ENCODE peak calls at places on chromosomes 13 and 19, in eight cellular contexts. L is hepatic stellate cell, Z is cardiac fibroblast, Q is GM04504, F is T-helper 1 cell, P is GF-D8, I is smooth muscle cell of the brain vasculature, A is epithelial cell of prostate. K is an unnamed sample.

GRCh38 chr19:8005534-8006256 is at the start of gene ELAVL1:
- DNase-seq in L (peak; percentile 97), Z (peak; percentile 86), Q (peak; percentile 75), F (peak; percentile 85), P (peak; percentile 59), I (peak; percentile 57), A (peak; percentile 57), K (peak; percentile 90)

GRCh38 chr19:10842788-10843187 is 5.4 kb upstream of the C19orf38 start:
- DNase-seq in L (no peak), Z (no peak), Q (no peak), F (no peak), P (no peak), I (no peak), A (no peak), K (no peak)

GRCh38 chr13:30819136-30819875 is 84.0 kb downstream of the ALOX5AP start:
- DNase-seq in L (no peak), Z (no peak), Q (no peak), F (no peak), P (no peak), I (no peak), A (no peak), K (no peak)

GRCh38 chr13:112892759-112893569 is 76.0 kb upstream of the MCF2L start:
- DNase-seq in L (no peak), Z (no peak), Q (no peak), F (no peak), P (peak; percentile 20), I (no peak), A (no peak), K (no peak)

GRCh38 chr19:46309056-46309455 is 12.2 kb downstream of the HIF3A start:
- DNase-seq in L (no peak), Z (no peak), Q (no peak), F (no peak), P (no peak), I (no peak), A (no peak), K (no peak)

GRCh38 chr13:112072531-112073244 is 5.7 kb downstream of the SOX1 start:
- DNase-seq in L (no peak), Z (no peak), Q (no peak), F (no peak), P (no peak), I (no peak), A (no peak), K (no peak)

GRCh38 chr19:46660601-46661019 is 372 bp downstream of the DACT3 start:
- DNase-seq in L (no peak), Z (no peak), Q (no peak), F (no peak), P (no peak), I (no peak), A (no peak), K (no peak)

GRCh38 chr19:11375143-11375948 is 880 bp downstream of the SWSAP1 start:
- DNase-seq in L (no peak), Z (no peak), Q (no peak), F (peak; percentile 60), P (peak; percentile 57), I (no peak), A (no peak), K (no peak)

GRCh38 chr13:112608212-112608611 is 20.3 kb upstream of the TUBGCP3 start:
- DNase-seq in L (no peak), Z (no peak), Q (no peak), F (no peak), P (no peak), I (no peak), A (no peak), K (no peak)

GRCh38 chr19:40666803-40667438 is 23.5 kb downstream of the NUMBL start:
- DNase-seq in L (no peak), Z (no peak), Q (no peak), F (no peak), P (no peak), I (no peak), A (no peak), K (no peak)

GRCh38 chr19:35251456-35251855 is 2.7 kb downstream of the LSR start:
- DNase-seq in L (no peak), Z (no peak), Q (no peak), F (no peak), P (no peak), I (no peak), A (no peak), K (no peak)

GRCh38 chr19:37855098-37855497 is 51.3 kb downstream of the WDR87 start:
- DNase-seq in L (peak; percentile 19), Z (peak; percentile 25), Q (peak; percentile 1), F (no peak), P (no peak), I (no peak), A (no peak), K (peak; percentile 45)

GRCh38 chr13:72149701-72150100 is 282.7 kb upstream of the DACH1 start:
- DNase-seq in L (no peak), Z (no peak), Q (no peak), F (no peak), P (no peak), I (no peak), A (no peak), K (no peak)

GRCh38 chr13:50720856-50721663 is 122.4 kb downstream of the DLEU7 start:
- DNase-seq in L (no peak), Z (no peak), Q (no peak), F (no peak), P (no peak), I (no peak), A (no peak), K (no peak)

GRCh38 chr19:55675661-55676354 is 782 bp downstream of the EPN1 start:
- DNase-seq in L (no peak), Z (no peak), Q (no peak), F (no peak), P (no peak), I (no peak), A (no peak), K (peak; percentile 8)

GRCh38 chr19:41734585-41734984 is 20.7 kb upstream of the CEACAM6 start:
- DNase-seq in L (no peak), Z (no peak), Q (no peak), F (no peak), P (no peak), I (no peak), A (peak; percentile 64), K (no peak)

GRCh38 chr19:37654525-37654832 is 786 bp downstream of the ZFP30 start:
- DNase-seq in L (peak; percentile 41), Z (peak; percentile 45), Q (no peak), F (no peak), P (no peak), I (no peak), A (no peak), K (peak; percentile 18)

GRCh38 chr19:14519860-14520407 is 1.7 kb upstream of the DNAJB1 start:
- DNase-seq in L (no peak), Z (peak; percentile 60), Q (no peak), F (no peak), P (no peak), I (no peak), A (peak; percentile 93), K (peak; percentile 98)

GRCh38 chr19:1063909-1064660 is 2.9 kb upstream of the ARHGAP45 start:
- DNase-seq in L (no peak), Z (no peak), Q (no peak), F (no peak), P (no peak), I (no peak), A (no peak), K (no peak)

GRCh38 chr19:45424191-45425058 is 708 bp upstream of the ERCC1 start:
- DNase-seq in L (peak; percentile 89), Z (peak; percentile 98), Q (peak; percentile 84), F (no peak), P (peak; percentile 52), I (peak; percentile 57), A (peak; percentile 94), K (peak; percentile 97)

GRCh38 chr19:41407271-41407670 is 9.7 kb downstream of the BCKDHA start:
- DNase-seq in L (no peak), Z (no peak), Q (no peak), F (no peak), P (peak; percentile 68), I (no peak), A (no peak), K (no peak)

GRCh38 chr13:30464496-30465351 is 1.0 kb downstream of the HMGB1 start:
- DNase-seq in L (peak; percentile 68), Z (peak; percentile 69), Q (peak; percentile 38), F (peak; percentile 78), P (peak; percentile 64), I (peak; percentile 57), A (peak; percentile 22), K (peak; percentile 78)

GRCh38 chr19:4986471-4986888 is 17.6 kb downstream of the KDM4B start:
- DNase-seq in L (no peak), Z (no peak), Q (no peak), F (no peak), P (no peak), I (no peak), A (no peak), K (no peak)

GRCh38 chr13:40527914-40528313 is 138.5 kb downstream of the FOXO1 start:
- DNase-seq in L (no peak), Z (no peak), Q (no peak), F (no peak), P (no peak), I (no peak), A (no peak), K (no peak)

GRCh38 chr19:27776020-27776419 is 1436.9 kb downstream of the UQCRFS1 start:
- DNase-seq in L (no peak), Z (peak; percentile 90), Q (peak; percentile 10), F (no peak), P (no peak), I (no peak), A (no peak), K (peak; percentile 19)

GRCh38 chr19:43682824-43683661 is 13.1 kb upstream of the PLAUR start:
- DNase-seq in L (no peak), Z (no peak), Q (no peak), F (no peak), P (peak; percentile 14), I (no peak), A (no peak), K (no peak)